ENCODE peak calls at places on chromosomes 6 and 20, in seven cellular contexts. B is H1; D is brain microvascular endothelial cell; U is OCI-LY7; W is iPS-NIHi11; J is stimulated activated CD4-positive, alpha-beta T cell treated with anti-CD3 and anti-CD28 coated beads, Interleukin-15, amount 100 ng/mL, for 24 hours; C is activated T-cell treated with anti-CD3 and anti-CD28 coated beads for 48 hours. M is an unnamed sample.
A peak's percentile ranks its signal among the peaks of the same experiment; 100 is the strongest.

GRCh38 chr6:30876039-30876730 is 8.1 kb upstream of the DDR1 start:
- DNase-seq in B (no peak), D (peak; percentile 71), U (no peak), W (no peak), J (peak; percentile 41), C (no peak), M (no peak)

GRCh38 chr6:138406443-138406842 is 2.4 kb downstream of the HEBP2 start:
- DNase-seq in B (peak; percentile 1), D (no peak), U (peak; percentile 36), W (no peak), J (no peak), C (no peak), M (no peak)

GRCh38 chr20:45061244-45061643 is 39.7 kb downstream of the KCNS1 start:
- DNase-seq in B (no peak), D (peak; percentile 93), U (no peak), W (no peak), J (peak; percentile 11), C (no peak), M (no peak)

GRCh38 chr20:38880952-38881735 is 45.1 kb upstream of the FAM83D start:
- DNase-seq in B (no peak), D (no peak), U (peak; percentile 78), W (no peak), J (no peak), C (no peak), M (peak; percentile 60)

GRCh38 chr20:39302312-39302711 is 340.2 kb downstream of the DHX35 start:
- DNase-seq in B (no peak), D (no peak), U (no peak), W (no peak), J (no peak), C (no peak), M (no peak)

GRCh38 chr6:85496009-85496579 is 46.2 kb downstream of the NT5E start:
- DNase-seq in B (no peak), D (no peak), U (no peak), W (no peak), J (no peak), C (no peak), M (no peak)

GRCh38 chr6:7865811-7866210 is 44.8 kb downstream of the TXNDC5 start:
- DNase-seq in B (no peak), D (no peak), U (no peak), W (no peak), J (no peak), C (no peak), M (no peak)

GRCh38 chr6:5082487-5083306 is 2.4 kb upstream of the PPP1R3G start:
- DNase-seq in B (no peak), D (peak; percentile 63), U (no peak), W (peak; percentile 44), J (no peak), C (no peak), M (no peak)

GRCh38 chr6:137181876-137182653 is 8.6 kb upstream of the IL22RA2 start:
- DNase-seq in B (no peak), D (no peak), U (peak; percentile 28), W (no peak), J (no peak), C (no peak), M (no peak)

M was measured in activated effector memory CD4-positive, alpha-beta T cell treated with anti-CD3 and anti-CD28 coated beads, Interleukin-2, amount 50 U/mL, for 16 hours.